ENCODE peak calls at places on chromosome 10, in five cellular contexts. One of them, this sample, is unnamed.

GRCh38 chr10:80945267-80945880 is 407.7 kb downstream of the SH2D4B start:
- DNase-seq in stimulated activated CD8-positive, alpha-beta memory T cell treated with anti-CD3 and anti-CD28 coated beads, Interleukin-12 subunit alpha, Interleukin-12 subunit beta, amount 100 ng/mL, for 4 hours: no peak
- DNase-seq in DMS153: no peak
- DNase-seq in stimulated activated CD4-positive, alpha-beta T cell treated with anti-CD3 and anti-CD28 coated beads, Interleukin-4, amount 100 ng/mL, for 1 hour: no peak
- DNase-seq in fibroblast of the aortic adventitia: no peak
- DNase-seq in this sample: no peak

GRCh38 chr10:15321431-15322321 is 49.4 kb downstream of the FAM171A1 start:
- DNase-seq in stimulated activated CD8-positive, alpha-beta memory T cell treated with anti-CD3 and anti-CD28 coated beads, Interleukin-12 subunit alpha, Interleukin-12 subunit beta, amount 100 ng/mL, for 4 hours: no peak
- DNase-seq in DMS153: no peak
- DNase-seq in stimulated activated CD4-positive, alpha-beta T cell treated with anti-CD3 and anti-CD28 coated beads, Interleukin-4, amount 100 ng/mL, for 1 hour: no peak
- DNase-seq in fibroblast of the aortic adventitia: peak; percentile 95
- DNase-seq in this sample: no peak

GRCh38 chr10:110074986-110075664 is 67.3 kb downstream of the ADD3 start:
- DNase-seq in stimulated activated CD8-positive, alpha-beta memory T cell treated with anti-CD3 and anti-CD28 coated beads, Interleukin-12 subunit alpha, Interleukin-12 subunit beta, amount 100 ng/mL, for 4 hours: no peak
- DNase-seq in DMS153: no peak
- DNase-seq in stimulated activated CD4-positive, alpha-beta T cell treated with anti-CD3 and anti-CD28 coated beads, Interleukin-4, amount 100 ng/mL, for 1 hour: no peak
- DNase-seq in fibroblast of the aortic adventitia: peak; percentile 94
- DNase-seq in this sample: no peak

GRCh38 chr10:14953452-14954000 is 370 bp downstream of the DCLRE1C start:
- DNase-seq in stimulated activated CD8-positive, alpha-beta memory T cell treated with anti-CD3 and anti-CD28 coated beads, Interleukin-12 subunit alpha, Interleukin-12 subunit beta, amount 100 ng/mL, for 4 hours: no peak
- DNase-seq in DMS153: no peak
- DNase-seq in stimulated activated CD4-positive, alpha-beta T cell treated with anti-CD3 and anti-CD28 coated beads, Interleukin-4, amount 100 ng/mL, for 1 hour: no peak
- DNase-seq in fibroblast of the aortic adventitia: peak; percentile 68
- DNase-seq in this sample: peak; percentile 32

GRCh38 chr10:5188358-5188757 is 3.4 kb upstream of the AKR1C8 start:
- DNase-seq in stimulated activated CD8-positive, alpha-beta memory T cell treated with anti-CD3 and anti-CD28 coated beads, Interleukin-12 subunit alpha, Interleukin-12 subunit beta, amount 100 ng/mL, for 4 hours: no peak
- DNase-seq in DMS153: no peak
- DNase-seq in stimulated activated CD4-positive, alpha-beta T cell treated with anti-CD3 and anti-CD28 coated beads, Interleukin-4, amount 100 ng/mL, for 1 hour: no peak
- DNase-seq in fibroblast of the aortic adventitia: no peak
- DNase-seq in this sample: no peak

GRCh38 chr10:114279289-114279688 is 40.2 kb downstream of the VWA2 start:
- DNase-seq in stimulated activated CD8-positive, alpha-beta memory T cell treated with anti-CD3 and anti-CD28 coated beads, Interleukin-12 subunit alpha, Interleukin-12 subunit beta, amount 100 ng/mL, for 4 hours: no peak
- DNase-seq in DMS153: no peak
- DNase-seq in stimulated activated CD4-positive, alpha-beta T cell treated with anti-CD3 and anti-CD28 coated beads, Interleukin-4, amount 100 ng/mL, for 1 hour: no peak
- DNase-seq in fibroblast of the aortic adventitia: no peak
- DNase-seq in this sample: no peak

GRCh38 chr10:88848499-88848898 is 3.1 kb downstream of the ANKRD22 start:
- DNase-seq in stimulated activated CD8-positive, alpha-beta memory T cell treated with anti-CD3 and anti-CD28 coated beads, Interleukin-12 subunit alpha, Interleukin-12 subunit beta, amount 100 ng/mL, for 4 hours: no peak
- DNase-seq in DMS153: no peak
- DNase-seq in stimulated activated CD4-positive, alpha-beta T cell treated with anti-CD3 and anti-CD28 coated beads, Interleukin-4, amount 100 ng/mL, for 1 hour: no peak
- DNase-seq in fibroblast of the aortic adventitia: peak; percentile 78
- DNase-seq in this sample: no peak

GRCh38 chr10:68428396-68428795 is 21.3 kb upstream of the RUFY2 start:
- DNase-seq in stimulated activated CD8-positive, alpha-beta memory T cell treated with anti-CD3 and anti-CD28 coated beads, Interleukin-12 subunit alpha, Interleukin-12 subunit beta, amount 100 ng/mL, for 4 hours: no peak
- DNase-seq in DMS153: no peak
- DNase-seq in stimulated activated CD4-positive, alpha-beta T cell treated with anti-CD3 and anti-CD28 coated beads, Interleukin-4, amount 100 ng/mL, for 1 hour: no peak
- DNase-seq in fibroblast of the aortic adventitia: no peak
- DNase-seq in this sample: no peak

GRCh38 chr10:110870823-110871235 is 899 bp upstream of the PDCD4 start:
- DNase-seq in stimulated activated CD8-positive, alpha-beta memory T cell treated with anti-CD3 and anti-CD28 coated beads, Interleukin-12 subunit alpha, Interleukin-12 subunit beta, amount 100 ng/mL, for 4 hours: no peak
- DNase-seq in DMS153: no peak
- DNase-seq in stimulated activated CD4-positive, alpha-beta T cell treated with anti-CD3 and anti-CD28 coated beads, Interleukin-4, amount 100 ng/mL, for 1 hour: no peak
- DNase-seq in fibroblast of the aortic adventitia: peak; percentile 29
- DNase-seq in this sample: no peak

GRCh38 chr10:95655571-95656290 is 780 bp downstream of the ALDH18A1 start:
- DNase-seq in stimulated activated CD8-positive, alpha-beta memory T cell treated with anti-CD3 and anti-CD28 coated beads, Interleukin-12 subunit alpha, Interleukin-12 subunit beta, amount 100 ng/mL, for 4 hours: no peak
- DNase-seq in DMS153: no peak
- DNase-seq in stimulated activated CD4-positive, alpha-beta T cell treated with anti-CD3 and anti-CD28 coated beads, Interleukin-4, amount 100 ng/mL, for 1 hour: peak; percentile 38
- DNase-seq in fibroblast of the aortic adventitia: peak; percentile 51
- DNase-seq in this sample: peak; percentile 54

GRCh38 chr10:131099028-131099427 is 212.5 kb downstream of the TCERG1L start:
- DNase-seq in stimulated activated CD8-positive, alpha-beta memory T cell treated with anti-CD3 and anti-CD28 coated beads, Interleukin-12 subunit alpha, Interleukin-12 subunit beta, amount 100 ng/mL, for 4 hours: no peak
- DNase-seq in DMS153: no peak
- DNase-seq in stimulated activated CD4-positive, alpha-beta T cell treated with anti-CD3 and anti-CD28 coated beads, Interleukin-4, amount 100 ng/mL, for 1 hour: no peak
- DNase-seq in fibroblast of the aortic adventitia: no peak
- DNase-seq in this sample: no peak

GRCh38 chr10:86188796-86189558 is 177.6 kb downstream of the GRID1 start:
- DNase-seq in stimulated activated CD8-positive, alpha-beta memory T cell treated with anti-CD3 and anti-CD28 coated beads, Interleukin-12 subunit alpha, Interleukin-12 subunit beta, amount 100 ng/mL, for 4 hours: no peak
- DNase-seq in DMS153: no peak
- DNase-seq in stimulated activated CD4-positive, alpha-beta T cell treated with anti-CD3 and anti-CD28 coated beads, Interleukin-4, amount 100 ng/mL, for 1 hour: no peak
- DNase-seq in fibroblast of the aortic adventitia: no peak
- DNase-seq in this sample: no peak

GRCh38 chr10:110893559-110894179 is 21.9 kb downstream of the PDCD4 start:
- DNase-seq in stimulated activated CD8-positive, alpha-beta memory T cell treated with anti-CD3 and anti-CD28 coated beads, Interleukin-12 subunit alpha, Interleukin-12 subunit beta, amount 100 ng/mL, for 4 hours: no peak
- DNase-seq in DMS153: peak; percentile 27
- DNase-seq in stimulated activated CD4-positive, alpha-beta T cell treated with anti-CD3 and anti-CD28 coated beads, Interleukin-4, amount 100 ng/mL, for 1 hour: no peak
- DNase-seq in fibroblast of the aortic adventitia: peak; percentile 65
- DNase-seq in this sample: peak; percentile 80

GRCh38 chr10:54900584-54900983 is 99.6 kb upstream of the PCDH15 start:
- DNase-seq in stimulated activated CD8-positive, alpha-beta memory T cell treated with anti-CD3 and anti-CD28 coated beads, Interleukin-12 subunit alpha, Interleukin-12 subunit beta, amount 100 ng/mL, for 4 hours: no peak
- DNase-seq in DMS153: no peak
- DNase-seq in stimulated activated CD4-positive, alpha-beta T cell treated with anti-CD3 and anti-CD28 coated beads, Interleukin-4, amount 100 ng/mL, for 1 hour: no peak
- DNase-seq in fibroblast of the aortic adventitia: no peak
- DNase-seq in this sample: no peak

GRCh38 chr10:104123397-104123796 is 1.4 kb downstream of the SFR1 start:
- DNase-seq in stimulated activated CD8-positive, alpha-beta memory T cell treated with anti-CD3 and anti-CD28 coated beads, Interleukin-12 subunit alpha, Interleukin-12 subunit beta, amount 100 ng/mL, for 4 hours: no peak
- DNase-seq in DMS153: no peak
- DNase-seq in stimulated activated CD4-positive, alpha-beta T cell treated with anti-CD3 and anti-CD28 coated beads, Interleukin-4, amount 100 ng/mL, for 1 hour: no peak
- DNase-seq in fibroblast of the aortic adventitia: peak; percentile 59
- DNase-seq in this sample: peak; percentile 65

GRCh38 chr10:33376976-33377657 is 42.6 kb upstream of the NRP1 start:
- DNase-seq in stimulated activated CD8-positive, alpha-beta memory T cell treated with anti-CD3 and anti-CD28 coated beads, Interleukin-12 subunit alpha, Interleukin-12 subunit beta, amount 100 ng/mL, for 4 hours: no peak
- DNase-seq in DMS153: no peak
- DNase-seq in stimulated activated CD4-positive, alpha-beta T cell treated with anti-CD3 and anti-CD28 coated beads, Interleukin-4, amount 100 ng/mL, for 1 hour: no peak
- DNase-seq in fibroblast of the aortic adventitia: peak; percentile 75
- DNase-seq in this sample: no peak

GRCh38 chr10:131167036-131167860 is 144.3 kb downstream of the TCERG1L start:
- DNase-seq in stimulated activated CD8-positive, alpha-beta memory T cell treated with anti-CD3 and anti-CD28 coated beads, Interleukin-12 subunit alpha, Interleukin-12 subunit beta, amount 100 ng/mL, for 4 hours: no peak
- DNase-seq in DMS153: no peak
- DNase-seq in stimulated activated CD4-positive, alpha-beta T cell treated with anti-CD3 and anti-CD28 coated beads, Interleukin-4, amount 100 ng/mL, for 1 hour: no peak
- DNase-seq in fibroblast of the aortic adventitia: no peak
- DNase-seq in this sample: no peak

GRCh38 chr10:2019281-2019680 is 282.0 kb upstream of the ADARB2 start:
- DNase-seq in stimulated activated CD8-positive, alpha-beta memory T cell treated with anti-CD3 and anti-CD28 coated beads, Interleukin-12 subunit alpha, Interleukin-12 subunit beta, amount 100 ng/mL, for 4 hours: no peak
- DNase-seq in DMS153: no peak
- DNase-seq in stimulated activated CD4-positive, alpha-beta T cell treated with anti-CD3 and anti-CD28 coated beads, Interleukin-4, amount 100 ng/mL, for 1 hour: no peak
- DNase-seq in fibroblast of the aortic adventitia: no peak
- DNase-seq in this sample: no peak

GRCh38 chr10:12235796-12236195 is 39.8 kb downstream of the CDC123 start:
- DNase-seq in stimulated activated CD8-positive, alpha-beta memory T cell treated with anti-CD3 and anti-CD28 coated beads, Interleukin-12 subunit alpha, Interleukin-12 subunit beta, amount 100 ng/mL, for 4 hours: no peak
- DNase-seq in DMS153: no peak
- DNase-seq in stimulated activated CD4-positive, alpha-beta T cell treated with anti-CD3 and anti-CD28 coated beads, Interleukin-4, amount 100 ng/mL, for 1 hour: no peak
- DNase-seq in fibroblast of the aortic adventitia: peak; percentile 43
- DNase-seq in this sample: no peak

GRCh38 chr10:133459454-133460207 is 5.9 kb downstream of the SCART1 start:
- DNase-seq in stimulated activated CD8-positive, alpha-beta memory T cell treated with anti-CD3 and anti-CD28 coated beads, Interleukin-12 subunit alpha, Interleukin-12 subunit beta, amount 100 ng/mL, for 4 hours: no peak
- DNase-seq in DMS153: no peak
- DNase-seq in stimulated activated CD4-positive, alpha-beta T cell treated with anti-CD3 and anti-CD28 coated beads, Interleukin-4, amount 100 ng/mL, for 1 hour: no peak
- DNase-seq in fibroblast of the aortic adventitia: no peak
- DNase-seq in this sample: no peak

GRCh38 chr10:26566525-26567348 is 128.6 kb downstream of the APBB1IP start:
- DNase-seq in stimulated activated CD8-positive, alpha-beta memory T cell treated with anti-CD3 and anti-CD28 coated beads, Interleukin-12 subunit alpha, Interleukin-12 subunit beta, amount 100 ng/mL, for 4 hours: no peak
- DNase-seq in DMS153: no peak
- DNase-seq in stimulated activated CD4-positive, alpha-beta T cell treated with anti-CD3 and anti-CD28 coated beads, Interleukin-4, amount 100 ng/mL, for 1 hour: no peak
- DNase-seq in fibroblast of the aortic adventitia: no peak
- DNase-seq in this sample: no peak

GRCh38 chr10:52771534-52772455 is 789 bp downstream of the MBL2 start:
- DNase-seq in stimulated activated CD8-positive, alpha-beta memory T cell treated with anti-CD3 and anti-CD28 coated beads, Interleukin-12 subunit alpha, Interleukin-12 subunit beta, amount 100 ng/mL, for 4 hours: no peak
- DNase-seq in DMS153: no peak
- DNase-seq in stimulated activated CD4-positive, alpha-beta T cell treated with anti-CD3 and anti-CD28 coated beads, Interleukin-4, amount 100 ng/mL, for 1 hour: no peak
- DNase-seq in fibroblast of the aortic adventitia: no peak
- DNase-seq in this sample: no peak

GRCh38 chr10:43417950-43418768 is 9.2 kb upstream of the HNRNPF start:
- DNase-seq in stimulated activated CD8-positive, alpha-beta memory T cell treated with anti-CD3 and anti-CD28 coated beads, Interleukin-12 subunit alpha, Interleukin-12 subunit beta, amount 100 ng/mL, for 4 hours: peak; percentile 37
- DNase-seq in DMS153: no peak
- DNase-seq in stimulated activated CD4-positive, alpha-beta T cell treated with anti-CD3 and anti-CD28 coated beads, Interleukin-4, amount 100 ng/mL, for 1 hour: no peak
- DNase-seq in fibroblast of the aortic adventitia: no peak
- DNase-seq in this sample: no peak

GRCh38 chr10:74909665-74910064 is 83.3 kb downstream of the KAT6B start:
- DNase-seq in stimulated activated CD8-positive, alpha-beta memory T cell treated with anti-CD3 and anti-CD28 coated beads, Interleukin-12 subunit alpha, Interleukin-12 subunit beta, amount 100 ng/mL, for 4 hours: no peak
- DNase-seq in DMS153: no peak
- DNase-seq in stimulated activated CD4-positive, alpha-beta T cell treated with anti-CD3 and anti-CD28 coated beads, Interleukin-4, amount 100 ng/mL, for 1 hour: no peak
- DNase-seq in fibroblast of the aortic adventitia: peak; percentile 40
- DNase-seq in this sample: no peak

GRCh38 chr10:8913720-8914119 is 859.2 kb downstream of the GATA3 start:
- DNase-seq in stimulated activated CD8-positive, alpha-beta memory T cell treated with anti-CD3 and anti-CD28 coated beads, Interleukin-12 subunit alpha, Interleukin-12 subunit beta, amount 100 ng/mL, for 4 hours: no peak
- DNase-seq in DMS153: no peak
- DNase-seq in stimulated activated CD4-positive, alpha-beta T cell treated with anti-CD3 and anti-CD28 coated beads, Interleukin-4, amount 100 ng/mL, for 1 hour: no peak
- DNase-seq in fibroblast of the aortic adventitia: peak; percentile 0
- DNase-seq in this sample: no peak

GRCh38 chr10:101569838-101570763 is 18.0 kb downstream of the POLL start:
- DNase-seq in stimulated activated CD8-positive, alpha-beta memory T cell treated with anti-CD3 and anti-CD28 coated beads, Interleukin-12 subunit alpha, Interleukin-12 subunit beta, amount 100 ng/mL, for 4 hours: peak; percentile 70
- DNase-seq in DMS153: peak; percentile 11
- DNase-seq in stimulated activated CD4-positive, alpha-beta T cell treated with anti-CD3 and anti-CD28 coated beads, Interleukin-4, amount 100 ng/mL, for 1 hour: peak; percentile 82
- DNase-seq in fibroblast of the aortic adventitia: peak; percentile 63
- DNase-seq in this sample: peak; percentile 54

GRCh38 chr10:132878091-132878729 is 64.2 kb downstream of the CFAP46 start:
- DNase-seq in stimulated activated CD8-positive, alpha-beta memory T cell treated with anti-CD3 and anti-CD28 coated beads, Interleukin-12 subunit alpha, Interleukin-12 subunit beta, amount 100 ng/mL, for 4 hours: no peak
- DNase-seq in DMS153: no peak
- DNase-seq in stimulated activated CD4-positive, alpha-beta T cell treated with anti-CD3 and anti-CD28 coated beads, Interleukin-4, amount 100 ng/mL, for 1 hour: no peak
- DNase-seq in fibroblast of the aortic adventitia: no peak
- DNase-seq in this sample: no peak

GRCh38 chr10:30434273-30435067 is 486 bp downstream of the MAP3K8 start:
- DNase-seq in stimulated activated CD8-positive, alpha-beta memory T cell treated with anti-CD3 and anti-CD28 coated beads, Interleukin-12 subunit alpha, Interleukin-12 subunit beta, amount 100 ng/mL, for 4 hours: peak; percentile 70
- DNase-seq in DMS153: no peak
- DNase-seq in stimulated activated CD4-positive, alpha-beta T cell treated with anti-CD3 and anti-CD28 coated beads, Interleukin-4, amount 100 ng/mL, for 1 hour: peak; percentile 61
- DNase-seq in fibroblast of the aortic adventitia: peak; percentile 85
- DNase-seq in this sample: peak; percentile 41

GRCh38 chr10:46550795-46551700 is 5.4 kb downstream of the GPRIN2 start:
- DNase-seq in stimulated activated CD8-positive, alpha-beta memory T cell treated with anti-CD3 and anti-CD28 coated beads, Interleukin-12 subunit alpha, Interleukin-12 subunit beta, amount 100 ng/mL, for 4 hours: no peak
- DNase-seq in DMS153: no peak
- DNase-seq in stimulated activated CD4-positive, alpha-beta T cell treated with anti-CD3 and anti-CD28 coated beads, Interleukin-4, amount 100 ng/mL, for 1 hour: no peak
- DNase-seq in fibroblast of the aortic adventitia: no peak
- DNase-seq in this sample: no peak

GRCh38 chr10:73899401-73899780 is 11.5 kb upstream of the PLAU start:
- DNase-seq in stimulated activated CD8-positive, alpha-beta memory T cell treated with anti-CD3 and anti-CD28 coated beads, Interleukin-12 subunit alpha, Interleukin-12 subunit beta, amount 100 ng/mL, for 4 hours: no peak
- DNase-seq in DMS153: no peak
- DNase-seq in stimulated activated CD4-positive, alpha-beta T cell treated with anti-CD3 and anti-CD28 coated beads, Interleukin-4, amount 100 ng/mL, for 1 hour: no peak
- DNase-seq in fibroblast of the aortic adventitia: peak; percentile 84
- DNase-seq in this sample: no peak

GRCh38 chr10:98488669-98489430 is 42.1 kb upstream of the HPS1 start:
- DNase-seq in stimulated activated CD8-positive, alpha-beta memory T cell treated with anti-CD3 and anti-CD28 coated beads, Interleukin-12 subunit alpha, Interleukin-12 subunit beta, amount 100 ng/mL, for 4 hours: no peak
- DNase-seq in DMS153: no peak
- DNase-seq in stimulated activated CD4-positive, alpha-beta T cell treated with anti-CD3 and anti-CD28 coated beads, Interleukin-4, amount 100 ng/mL, for 1 hour: no peak
- DNase-seq in fibroblast of the aortic adventitia: no peak
- DNase-seq in this sample: no peak